ENCODE peak calls at places on chromosome X, in ten cellular contexts. K is IMR-90, P is upper lobe of left lung, M is A549, E is PC-9, Y is fibroblast of pulmonary artery, O is uterus, C is HFF-Myc, T is choroid plexus epithelial cell, F is MM.1S. W is an unnamed sample.
A peak's percentile ranks its signal among the peaks of the same experiment; 100 is the strongest.

GRCh38 chrX:17377047-17377692 is 2.2 kb downstream of the NHS start:
- DNase-seq in K (peak; percentile 61), P (peak; percentile 86), M (peak; percentile 86), E (peak; percentile 68), Y (peak; percentile 19), O (peak; percentile 43), C (no peak), T (peak; percentile 22), F (no peak), W (peak; percentile 43)

GRCh38 chrX:65586491-65586890 is 51.9 kb upstream of the LAS1L start:
- DNase-seq in K (peak; percentile 55), P (no peak), M (no peak), E (no peak), Y (peak; percentile 36), O (peak; percentile 24), C (no peak), T (no peak), F (no peak), W (no peak)

GRCh38 chrX:126485371-126485770 is 67.2 kb downstream of the DCAF12L1 start:
- DNase-seq in K (no peak), P (no peak), M (no peak), E (no peak), Y (no peak), O (no peak), C (no peak), T (no peak), F (no peak), W (no peak)

GRCh38 chrX:17778984-17779383 is 41.7 kb downstream of the SCML1 start:
- DNase-seq in K (no peak), P (no peak), M (no peak), E (no peak), Y (no peak), O (no peak), C (no peak), T (no peak), F (no peak), W (no peak)

GRCh38 chrX:14064632-14065432 is 35.1 kb upstream of the GEMIN8 start:
- DNase-seq in K (peak; percentile 51), P (no peak), M (peak; percentile 89), E (peak; percentile 9), Y (peak; percentile 68), O (no peak), C (no peak), T (peak; percentile 4), F (no peak), W (peak; percentile 56)

GRCh38 chrX:87409113-87409841 is 108.3 kb upstream of the KLHL4 start:
- DNase-seq in K (peak; percentile 24), P (no peak), M (peak; percentile 78), E (peak; percentile 71), Y (peak; percentile 95), O (peak; percentile 75), C (no peak), T (peak; percentile 93), F (no peak), W (peak; percentile 86)

GRCh38 chrX:120310861-120311631 is at the start of gene TMEM255A:
- DNase-seq in K (no peak), P (peak; percentile 49), M (peak; percentile 15), E (peak; percentile 23), Y (no peak), O (peak; percentile 45), C (no peak), T (no peak), F (peak; percentile 39), W (no peak)

GRCh38 chrX:57573754-57574153 is 18.1 kb upstream of the ZXDB start:
- DNase-seq in K (peak; percentile 17), P (no peak), M (no peak), E (no peak), Y (peak; percentile 29), O (no peak), C (no peak), T (peak; percentile 36), F (peak; percentile 45), W (peak; percentile 10)

GRCh38 chrX:154348114-154348531 is 26.3 kb downstream of the FLNA start:
- DNase-seq in K (no peak), P (no peak), M (peak; percentile 44), E (peak; percentile 19), Y (no peak), O (peak; percentile 46), C (no peak), T (no peak), F (no peak), W (no peak)

DNA sequence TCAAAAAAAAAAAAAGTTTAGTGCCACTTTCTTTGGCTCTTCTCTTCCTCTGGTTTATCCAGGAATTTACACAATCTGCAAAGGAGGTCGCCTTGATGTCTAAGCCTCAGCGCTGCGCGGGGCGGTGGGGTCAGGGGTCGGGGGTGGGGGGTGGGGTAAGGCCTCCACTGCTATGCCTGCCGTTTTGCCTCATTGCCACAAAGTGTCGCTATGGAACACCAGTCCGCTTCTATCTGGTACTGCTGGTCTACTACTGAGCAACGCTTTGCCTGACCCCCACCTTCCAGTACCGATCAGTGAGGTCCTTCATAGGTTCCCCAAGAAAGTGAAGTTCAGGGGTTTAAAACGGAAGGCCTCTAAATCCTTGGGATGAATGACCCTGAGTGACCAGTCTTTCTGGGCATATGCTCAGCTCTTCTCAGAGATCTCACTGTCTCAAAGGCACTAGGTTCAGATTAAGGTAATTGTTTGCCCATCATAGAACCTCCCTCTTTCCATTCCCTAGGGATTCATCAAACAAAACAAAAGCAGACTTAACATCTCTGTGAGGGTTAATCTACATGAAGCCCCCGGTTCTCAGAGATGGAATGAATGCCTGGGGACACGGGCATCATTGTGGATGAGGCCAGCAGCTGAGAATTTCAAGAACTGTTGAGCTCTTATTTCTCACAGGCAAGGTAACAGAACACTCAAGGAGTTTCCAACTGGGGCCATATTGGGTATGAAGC is 16.9 kb upstream of the TSR2 start:
- DNase-seq in K (no peak), P (no peak), M (no peak), E (no peak), Y (peak; percentile 10), O (no peak), C (no peak), T (peak; percentile 19), F (no peak), W (peak; percentile 2)
- H3K4me3 ChIP-seq in K (no peak overlapping the region), P (no peak overlapping the region), M (no peak overlapping the region), E (no peak overlapping the region), Y (no peak overlapping the region), O (no peak overlapping the region), C (no peak overlapping the region), T (no peak overlapping the region), F (no peak overlapping the region), W (no peak overlapping the region)

DNA sequence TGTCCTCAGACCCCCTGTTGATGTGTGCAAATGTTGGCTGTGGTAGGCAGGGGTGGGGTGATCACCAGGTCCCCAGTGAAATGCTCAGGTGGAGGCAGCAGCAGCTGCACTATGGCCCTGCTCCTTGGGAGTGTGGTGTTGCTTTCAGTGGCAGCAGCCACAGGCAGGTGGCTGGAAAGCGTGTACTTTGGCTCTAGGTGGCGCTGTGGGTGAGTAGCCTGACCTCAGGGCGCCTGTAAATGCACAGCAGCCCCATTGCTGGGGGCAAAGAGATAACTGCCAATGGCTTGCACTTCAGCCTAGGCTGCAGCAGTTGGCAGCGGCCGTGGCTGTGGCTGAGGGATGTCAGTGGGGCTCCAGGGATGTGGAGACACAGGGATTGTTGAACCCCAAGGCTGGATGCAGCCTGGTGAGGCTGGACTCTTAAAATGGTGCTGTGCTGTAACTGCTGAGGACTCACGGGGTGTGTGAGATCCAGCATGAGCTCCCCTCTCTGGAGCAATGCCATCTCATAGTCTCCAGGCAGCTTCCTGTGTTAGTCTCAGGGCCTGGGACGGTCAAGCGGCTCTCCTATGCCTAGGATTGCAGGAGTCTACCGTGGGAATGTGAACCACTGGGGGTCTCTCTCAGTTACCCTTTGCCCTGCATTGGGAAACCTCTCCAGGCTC is 421.7 kb upstream of the HTR2C start:
- DNase-seq in K (no peak), P (peak; percentile 12), M (peak; percentile 4), E (no peak), Y (no peak), O (no peak), C (no peak), T (no peak), F (no peak), W (no peak)
- TF ChIP-seq CTCF in K (no peak), P (no peak), M (no peak), E (no peak), Y (peak; percentile 1), O (no peak), C (no peak), T (no peak), F (peak; percentile 37), W (no peak)

GRCh38 chrX:43840265-43840664 is 42.0 kb downstream of the MAOB start:
- DNase-seq in K (no peak), P (no peak), M (peak; percentile 4), E (no peak), Y (no peak), O (no peak), C (no peak), T (no peak), F (no peak), W (no peak)
- H3K4me3 ChIP-seq in K (no peak overlapping the region), P (no peak overlapping the region), M (no peak overlapping the region), E (no peak overlapping the region), Y (no peak overlapping the region), O (no peak overlapping the region), C (no peak overlapping the region), T (no peak overlapping the region), F (no peak overlapping the region), W (no peak overlapping the region)

DNA sequence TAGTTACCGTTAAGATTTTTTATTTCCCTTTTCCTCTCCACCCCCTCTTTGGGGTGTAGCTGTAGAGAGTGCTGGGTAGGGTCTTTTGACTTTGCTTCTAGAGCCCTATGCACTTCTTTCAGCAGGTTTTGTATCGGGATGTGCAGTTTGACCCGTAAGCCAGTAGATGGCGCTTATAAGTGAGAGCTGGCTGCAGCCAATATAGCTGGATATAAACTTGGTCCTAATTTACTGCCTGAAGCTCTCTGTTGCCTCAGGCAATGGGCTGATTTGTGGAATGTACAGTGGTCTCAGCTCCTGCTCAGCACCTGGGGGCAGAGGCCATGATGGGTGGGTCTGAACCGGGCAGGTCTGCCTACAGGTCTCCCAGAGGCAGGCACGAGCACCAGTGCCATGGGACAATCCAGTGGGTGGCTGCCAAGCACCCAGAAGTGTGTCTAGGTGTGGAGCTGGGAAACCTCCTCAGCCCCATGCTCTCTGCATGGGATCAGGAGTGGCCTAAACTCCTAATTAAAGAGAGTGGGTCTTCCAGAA is 146.5 kb downstream of the SPANXN1 start:
- DNase-seq in K (no peak), P (no peak), M (no peak), E (peak; percentile 0), Y (no peak), O (no peak), C (no peak), T (no peak), F (peak; percentile 43), W (no peak)
- TF ChIP-seq CTCF in K (no peak), P (no peak), M (no peak), E (peak; percentile 71), Y (no peak), O (no peak), C (peak; percentile 21), T (peak; percentile 7), F (peak; percentile 67), W (no peak)

DNA sequence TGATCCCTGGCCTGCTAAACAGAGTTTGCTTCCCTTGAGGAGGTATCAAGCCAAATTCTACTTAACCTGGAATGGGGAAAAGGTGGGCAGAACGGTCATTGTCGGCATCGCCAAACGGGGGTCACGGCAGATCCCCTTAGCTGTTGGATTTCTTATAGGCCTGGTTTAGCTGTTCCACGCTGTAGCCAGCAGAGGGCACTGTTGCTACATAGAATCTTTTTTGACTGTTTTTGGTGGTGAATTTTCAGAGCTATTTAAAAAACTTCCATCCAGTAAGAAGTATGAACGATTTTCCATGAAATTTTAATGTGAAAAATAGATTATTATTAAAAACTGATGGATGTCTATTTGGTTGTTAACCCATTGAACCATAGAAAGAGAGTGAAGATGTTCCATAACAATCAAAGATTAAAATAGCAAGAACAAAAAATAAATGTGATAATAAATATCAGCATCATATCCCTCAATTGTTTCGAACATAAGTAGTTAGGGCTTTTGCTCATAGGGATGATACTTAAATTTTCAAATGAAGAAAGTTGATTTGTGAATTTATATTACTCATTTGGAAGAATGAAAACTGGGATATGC is 56.6 kb downstream of the LINC00632 start:
- DNase-seq in K (peak; percentile 66), P (no peak), M (peak; percentile 68), E (peak; percentile 33), Y (peak; percentile 78), O (peak; percentile 20), C (peak; percentile 30), T (peak; percentile 72), F (peak; percentile 62), W (peak; percentile 69)
- H3K4me3 ChIP-seq in K (peak overlapping the region; percentile 49), P (no peak overlapping the region), M (peak overlapping the region; percentile 64), E (no peak overlapping the region), Y (peak overlapping the region; percentile 70), O (no peak overlapping the region), C (peak overlapping the region; percentile 52), T (peak overlapping the region; percentile 69), F (peak overlapping the region; percentile 2), W (peak overlapping the region; percentile 67)